ENCODE peak calls at places on chromosomes 3 and 15, in nine cellular contexts. One of them, this sample, is unnamed.

GRCh38 chr3:129651316-129652202 is 45.1 kb upstream of the PLXND1 start:
- DNase-seq in Kasumi-1: no peak
- DNase-seq in OCI-LY7: no peak
- DNase-seq in cardiac fibroblast: peak
- DNase-seq in psoas muscle: peak
- DNase-seq in SIG-M5: no peak
- DNase-seq in GM04504: peak
- DNase-seq in GM20000: no peak
- DNase-seq in transverse colon: no peak
- DNase-seq in this sample: no peak

GRCh38 chr15:80934761-80935221 is 54.8 kb downstream of the MESD start:
- DNase-seq in SIG-M5: no peak
- DNase-seq in GM04504: no peak
- DNase-seq in cardiac fibroblast: peak
- DNase-seq in GM20000: no peak
- DNase-seq in psoas muscle: no peak
- DNase-seq in OCI-LY7: no peak
- DNase-seq in transverse colon: no peak
- DNase-seq in Kasumi-1: no peak
- DNase-seq in this sample: no peak

GRCh38 chr3:167749209-167749608 is 13.7 kb downstream of the SERPINI1 start:
- DNase-seq in OCI-LY7: no peak
- DNase-seq in SIG-M5: no peak
- DNase-seq in GM04504: no peak
- DNase-seq in psoas muscle: no peak
- DNase-seq in cardiac fibroblast: no peak
- DNase-seq in GM20000: no peak
- DNase-seq in Kasumi-1: no peak
- DNase-seq in transverse colon: no peak
- DNase-seq in this sample: no peak

GRCh38 chr3:33181229-33181628 is 37.4 kb downstream of the SUSD5 start:
- DNase-seq in GM04504: no peak
- DNase-seq in GM20000: no peak
- DNase-seq in Kasumi-1: no peak
- DNase-seq in cardiac fibroblast: no peak
- DNase-seq in OCI-LY7: no peak
- DNase-seq in psoas muscle: no peak
- DNase-seq in SIG-M5: no peak
- DNase-seq in transverse colon: no peak
- DNase-seq in this sample: no peak

GRCh38 chr15:100919481-100920405 is 586 bp downstream of the LRRK1 start:
- DNase-seq in GM04504: no peak
- DNase-seq in GM20000: peak
- DNase-seq in SIG-M5: no peak
- DNase-seq in cardiac fibroblast: peak
- DNase-seq in transverse colon: peak
- DNase-seq in OCI-LY7: peak
- DNase-seq in Kasumi-1: peak
- DNase-seq in psoas muscle: peak
- DNase-seq in this sample: peak

GRCh38 chr3:14534379-14535191 is 5.6 kb downstream of the GRIP2 start:
- DNase-seq in SIG-M5: no peak
- DNase-seq in GM20000: no peak
- DNase-seq in OCI-LY7: no peak
- DNase-seq in GM04504: no peak
- DNase-seq in cardiac fibroblast: no peak
- DNase-seq in psoas muscle: no peak
- DNase-seq in transverse colon: no peak
- DNase-seq in Kasumi-1: no peak
- DNase-seq in this sample: no peak

GRCh38 chr3:46695962-46696922 is 2.8 kb upstream of the ALS2CL start:
- DNase-seq in SIG-M5: no peak
- DNase-seq in GM20000: no peak
- DNase-seq in psoas muscle: peak
- DNase-seq in cardiac fibroblast: peak
- DNase-seq in OCI-LY7: no peak
- DNase-seq in transverse colon: no peak
- DNase-seq in Kasumi-1: peak
- DNase-seq in GM04504: no peak
- DNase-seq in this sample: no peak

GRCh38 chr15:72375501-72375845 is 341 bp downstream of the HEXA start:
- DNase-seq in psoas muscle: no peak
- DNase-seq in GM20000: no peak
- DNase-seq in SIG-M5: no peak
- DNase-seq in OCI-LY7: no peak
- DNase-seq in transverse colon: peak
- DNase-seq in GM04504: no peak
- DNase-seq in Kasumi-1: peak
- DNase-seq in cardiac fibroblast: no peak
- DNase-seq in this sample: no peak

GRCh38 chr3:37892917-37893595 is 31.4 kb downstream of the CTDSPL start:
- DNase-seq in GM20000: no peak
- DNase-seq in psoas muscle: peak
- DNase-seq in SIG-M5: no peak
- DNase-seq in OCI-LY7: no peak
- DNase-seq in transverse colon: no peak
- DNase-seq in GM04504: peak
- DNase-seq in cardiac fibroblast: peak
- DNase-seq in Kasumi-1: no peak
- DNase-seq in this sample: peak

GRCh38 chr3:53880396-53881345 is 1.3 kb downstream of the ACTR8 start:
- DNase-seq in psoas muscle: no peak
- DNase-seq in Kasumi-1: no peak
- DNase-seq in cardiac fibroblast: peak
- DNase-seq in SIG-M5: no peak
- DNase-seq in GM04504: no peak
- DNase-seq in GM20000: no peak
- DNase-seq in transverse colon: no peak
- DNase-seq in OCI-LY7: no peak
- DNase-seq in this sample: no peak

GRCh38 chr15:84749111-84749991 is 959 bp downstream of the ZNF592 start:
- DNase-seq in SIG-M5: peak
- DNase-seq in OCI-LY7: peak
- DNase-seq in cardiac fibroblast: peak
- DNase-seq in Kasumi-1: peak
- DNase-seq in psoas muscle: peak
- DNase-seq in GM04504: no peak
- DNase-seq in transverse colon: peak
- DNase-seq in GM20000: peak
- DNase-seq in this sample: peak

GRCh38 chr3:98657429-98657828 is 64.0 kb upstream of the CPOX start:
- DNase-seq in cardiac fibroblast: no peak
- DNase-seq in SIG-M5: no peak
- DNase-seq in GM04504: no peak
- DNase-seq in OCI-LY7: no peak
- DNase-seq in transverse colon: peak
- DNase-seq in psoas muscle: no peak
- DNase-seq in GM20000: peak
- DNase-seq in Kasumi-1: peak
- DNase-seq in this sample: no peak

GRCh38 chr3:32443471-32443870 is 51.8 kb downstream of the CMTM7 start:
- DNase-seq in Kasumi-1: no peak
- DNase-seq in SIG-M5: no peak
- DNase-seq in cardiac fibroblast: peak
- DNase-seq in GM20000: no peak
- DNase-seq in transverse colon: no peak
- DNase-seq in psoas muscle: no peak
- DNase-seq in OCI-LY7: no peak
- DNase-seq in GM04504: peak
- DNase-seq in this sample: no peak

GRCh38 chr15:59298255-59298856 is 74.3 kb downstream of the MYO1E start:
- DNase-seq in GM20000: peak
- DNase-seq in transverse colon: no peak
- DNase-seq in GM04504: no peak
- DNase-seq in cardiac fibroblast: no peak
- DNase-seq in OCI-LY7: no peak
- DNase-seq in SIG-M5: no peak
- DNase-seq in psoas muscle: no peak
- DNase-seq in Kasumi-1: no peak
- DNase-seq in this sample: no peak

This sample was measured in KBM-7.